ENCODE peak calls at places on chromosomes 3 and 15, in ten cellular contexts. F, T, P, U, A, Z, B, Y, E and M are unnamed samples.

GRCh38 chr3:111329370-111329769 is 212.6 kb upstream of the CD96 start:
- DNase-seq in F (no peak), T (no peak), P (no peak), U (no peak), A (no peak), Z (no peak), B (no peak), Y (no peak), E (no peak), M (no peak)

GRCh38 chr3:24657870-24658535 is 163.4 kb upstream of the THRB start:
- DNase-seq in F (no peak), T (no peak), P (no peak), U (no peak), A (no peak), Z (no peak), B (peak), Y (no peak), E (no peak), M (no peak)

GRCh38 chr3:168183774-168184173 is 88.0 kb upstream of the GOLIM4 start:
- DNase-seq in F (no peak), T (no peak), P (no peak), U (no peak), A (no peak), Z (no peak), B (no peak), Y (no peak), E (no peak), M (no peak)

GRCh38 chr3:165788531-165788930 is 48.7 kb downstream of the BCHE start:
- DNase-seq in F (no peak), T (no peak), P (no peak), U (no peak), A (no peak), Z (no peak), B (no peak), Y (no peak), E (no peak), M (no peak)

GRCh38 chr3:117399311-117400068 is 689.9 kb downstream of the TUSC7 start:
- DNase-seq in F (no peak), T (no peak), P (no peak), U (no peak), A (peak), Z (no peak), B (no peak), Y (no peak), E (no peak), M (no peak)

GRCh38 chr3:136239094-136239493 is 11.0 kb upstream of the PCCB start:
- DNase-seq in F (no peak), T (no peak), P (no peak), U (no peak), A (no peak), Z (no peak), B (peak), Y (no peak), E (no peak), M (no peak)

GRCh38 chr3:132661120-132661519 is 991 bp downstream of the UBA5 start:
- DNase-seq in F (no peak), T (no peak), P (no peak), U (no peak), A (peak), Z (peak), B (no peak), Y (no peak), E (no peak), M (no peak)

GRCh38 chr15:52013151-52013791 is 5.7 kb upstream of the MAPK6 start:
- DNase-seq in F (no peak), T (no peak), P (no peak), U (no peak), A (peak), Z (no peak), B (peak), Y (no peak), E (no peak), M (no peak)

GRCh38 chr3:128449111-128449638 is 17.5 kb downstream of the DNAJB8 start:
- DNase-seq in F (no peak), T (no peak), P (no peak), U (no peak), A (peak), Z (no peak), B (no peak), Y (no peak), E (no peak), M (no peak)

GRCh38 chr3:42690766-42691680 is 5.7 kb downstream of the KLHL40 start:
- DNase-seq in F (no peak), T (peak), P (no peak), U (no peak), A (peak), Z (no peak), B (no peak), Y (no peak), E (no peak), M (no peak)

GRCh38 chr3:65672876-65673815 is 365.6 kb downstream of the MAGI1 start:
- DNase-seq in F (no peak), T (no peak), P (peak), U (no peak), A (peak), Z (peak), B (peak), Y (peak), E (peak), M (peak)

GRCh38 chr3:126416943-126417342 is 22.2 kb downstream of the CFAP100 start:
- DNase-seq in F (no peak), T (no peak), P (peak), U (no peak), A (no peak), Z (no peak), B (no peak), Y (no peak), E (no peak), M (no peak)

GRCh38 chr3:134055661-134056060 is 25.9 kb upstream of the SLCO2A1 start:
- DNase-seq in F (no peak), T (peak), P (peak), U (no peak), A (no peak), Z (no peak), B (no peak), Y (no peak), E (no peak), M (no peak)

GRCh38 chr15:72231847-72232461 is 964 bp upstream of the PKM start:
- DNase-seq in F (no peak), T (no peak), P (peak), U (no peak), A (peak), Z (peak), B (peak), Y (no peak), E (peak), M (no peak)
- H3K27ac ChIP-seq in F (peak), T (peak), P (peak), U (peak), A (peak), Z (peak), B (peak), Y (peak), E (peak), M (peak)

GRCh38 chr3:48556796-48557626 is at the start of gene PFKFB4:
- DNase-seq in F (peak), T (peak), P (peak), U (peak), A (peak), Z (peak), B (peak), Y (peak), E (peak), M (peak)
- H3K27ac ChIP-seq in F (peak), T (peak), P (peak), U (peak), A (peak), Z (peak), B (peak), Y (peak), E (peak), M (peak)

GRCh38 chr3:9915252-9916141 is 1.4 kb upstream of the IL17RC start:
- DNase-seq in F (no peak), T (peak), P (peak), U (peak), A (peak), Z (no peak), B (peak), Y (peak), E (peak), M (peak)

GRCh38 chr3:9912294-9912935 is 4.5 kb upstream of the IL17RC start:
- DNase-seq in F (no peak), T (no peak), P (no peak), U (no peak), A (peak), Z (no peak), B (peak), Y (no peak), E (no peak), M (no peak)

GRCh38 chr3:9913601-9914000 is 3.3 kb upstream of the IL17RC start:
- DNase-seq in F (no peak), T (peak), P (no peak), U (peak), A (no peak), Z (no peak), B (peak), Y (no peak), E (no peak), M (no peak)

GRCh38 chr3:9914559-9915251 is 2.2 kb upstream of the IL17RC start:
- DNase-seq in F (no peak), T (no peak), P (no peak), U (no peak), A (no peak), Z (no peak), B (no peak), Y (no peak), E (no peak), M (no peak)

GRCh38 chr3:9914011-9914410 is 2.9 kb upstream of the IL17RC start:
- DNase-seq in F (no peak), T (no peak), P (peak), U (no peak), A (no peak), Z (no peak), B (peak), Y (no peak), E (no peak), M (no peak)
- H3K27ac ChIP-seq in F (peak), T (peak), P (peak), U (peak), A (no peak), Z (no peak), B (peak), Y (no peak), E (no peak), M (no peak)

GRCh38 chr3:18143258-18143780 is 281.8 kb downstream of the SATB1 start:
- DNase-seq in F (no peak), T (no peak), P (no peak), U (no peak), A (no peak), Z (no peak), B (no peak), Y (no peak), E (no peak), M (no peak)
- H3K27ac ChIP-seq in F (no peak), T (no peak), P (no peak), U (no peak), A (no peak), Z (no peak), B (no peak), Y (no peak), E (no peak), M (no peak)